ENCODE peak calls at places on chromosomes 12 and 14, in nine cellular contexts. K, G, P, L, H, C, U, Z and W are unnamed samples.

GRCh38 chr12:46153267-46153872 is 115.5 kb downstream of the SLC38A1 start:
- DNase-seq in P (peak), U (peak), L (peak), Z (peak), H (peak), G (peak), C (peak), K (peak), W (peak)

GRCh38 chr12:104456417-104456949 is at the start of gene CHST11:
- DNase-seq in K (peak), H (peak), C (peak), P (peak), Z (peak), G (peak), U (peak), L (peak), W (peak)

GRCh38 chr14:51573607-51574006 is 78.1 kb upstream of the FRMD6 start:
- DNase-seq in U (no peak), Z (no peak), G (no peak), P (no peak), H (no peak), K (no peak), L (no peak), C (no peak), W (no peak)

GRCh38 chr14:56592746-56593544 is 13.3 kb downstream of the TMEM260 start:
- DNase-seq in Z (no peak), H (no peak), L (peak), U (no peak), C (no peak), P (peak), G (no peak), K (no peak), W (no peak)

GRCh38 chr12:2693204-2693860 is 101.4 kb upstream of the FKBP4 start:
- DNase-seq in G (peak), K (no peak), C (no peak), U (no peak), L (no peak), Z (peak), H (peak), P (no peak), W (peak)

GRCh38 chr14:30221546-30221945 is 293.9 kb upstream of the PRKD1 start:
- DNase-seq in Z (no peak), K (no peak), C (no peak), L (no peak), U (no peak), G (no peak), H (no peak), P (no peak), W (no peak)

GRCh38 chr12:116133149-116133548 is 144.3 kb downstream of the MED13L start:
- DNase-seq in Z (no peak), P (peak), K (no peak), G (no peak), H (no peak), C (peak), L (no peak), U (no peak), W (no peak)

GRCh38 chr12:70733385-70733784 is 96.2 kb upstream of the PTPRB start:
- DNase-seq in K (peak), C (peak), Z (peak), G (peak), H (peak), U (peak), L (peak), P (peak), W (peak)

GRCh38 chr12:122138181-122138580 is 35.8 kb downstream of the IL31 start:
- DNase-seq in C (no peak), U (no peak), Z (no peak), H (no peak), L (peak), P (no peak), G (no peak), K (no peak), W (no peak)

GRCh38 chr14:89853976-89854693 is 100.4 kb downstream of the EFCAB11 start:
- DNase-seq in C (peak), U (no peak), Z (no peak), L (no peak), H (no peak), P (no peak), G (no peak), K (no peak), W (no peak)

GRCh38 chr14:65239143-65239672 is 136.9 kb upstream of the MAX start:
- DNase-seq in C (peak), H (no peak), U (no peak), K (no peak), Z (no peak), L (peak), P (no peak), G (no peak), W (no peak)

GRCh38 chr14:64463873-64464272 is 1.4 kb upstream of the AKAP5 start:
- DNase-seq in U (no peak), L (no peak), C (no peak), Z (no peak), K (no peak), G (no peak), H (no peak), P (no peak), W (no peak)

GRCh38 chr12:89573081-89573810 is 47.4 kb upstream of the POC1B start:
- DNase-seq in C (peak), U (no peak), Z (no peak), G (no peak), H (no peak), K (no peak), L (no peak), P (no peak), W (no peak)

GRCh38 chr14:53714495-53715389 is 241.9 kb downstream of the BMP4 start:
- DNase-seq in Z (no peak), P (no peak), U (no peak), L (no peak), K (no peak), C (no peak), H (no peak), G (no peak), W (no peak)

GRCh38 chr12:46998811-46999368 is 80.5 kb upstream of the PCED1B start:
- DNase-seq in P (peak), Z (no peak), U (no peak), K (no peak), G (no peak), C (peak), L (no peak), H (no peak), W (no peak)

GRCh38 chr14:104281768-104282301 is 143.4 kb downstream of the KIF26A start:
- DNase-seq in P (no peak), U (no peak), K (no peak), Z (no peak), H (no peak), C (no peak), G (no peak), L (no peak), W (no peak)

GRCh38 chr12:47346251-47347019 is 266.7 kb upstream of the AMIGO2 start:
- DNase-seq in Z (no peak), K (no peak), G (no peak), L (peak), U (no peak), P (no peak), H (no peak), C (no peak), W (peak)

GRCh38 chr14:32366995-32367394 is 37.9 kb downstream of the AKAP6 start:
- DNase-seq in P (no peak), K (no peak), U (no peak), H (peak), Z (no peak), C (peak), L (no peak), G (no peak), W (no peak)

GRCh38 chr12:50734409-50735263 is 29.3 kb upstream of the ATF1 start:
- DNase-seq in U (peak), L (peak), P (peak), H (peak), G (peak), C (peak), Z (peak), K (peak), W (peak)

GRCh38 chr14:93832665-93833064 is 44.4 kb upstream of the PRIMA1 start:
- DNase-seq in C (no peak), H (no peak), U (no peak), P (no peak), Z (no peak), K (peak), G (no peak), L (peak), W (no peak)

GRCh38 chr14:102828201-102828600 is 51.0 kb downstream of the TRAF3 start:
- DNase-seq in G (no peak), C (no peak), L (no peak), K (no peak), H (no peak), P (no peak), U (no peak), Z (no peak), W (no peak)

GRCh38 chr12:84874125-84874824 is 38.3 kb downstream of the SLC6A15 start:
- DNase-seq in G (peak), Z (peak), L (peak), P (peak), H (peak), K (peak), C (peak), U (peak), W (peak)

GRCh38 chr12:82279597-82279996 is 78.6 kb downstream of the CCDC59 start:
- DNase-seq in U (no peak), P (no peak), K (no peak), C (no peak), G (no peak), H (no peak), L (no peak), Z (no peak), W (no peak)

GRCh38 chr12:91763654-91764439 is 381.8 kb downstream of the BTG1 start:
- DNase-seq in Z (no peak), L (no peak), P (no peak), H (no peak), K (no peak), U (no peak), G (no peak), C (no peak), W (no peak)

GRCh38 chr14:84976805-84977204 is 553.1 kb upstream of the FLRT2 start:
- DNase-seq in H (no peak), P (no peak), Z (no peak), C (no peak), G (no peak), K (no peak), L (no peak), U (no peak), W (no peak)

GRCh38 chr12:90741611-90742010 is 213.4 kb downstream of the CCER1 start:
- DNase-seq in K (no peak), H (no peak), L (no peak), G (no peak), P (no peak), C (peak), Z (no peak), U (no peak), W (no peak)

GRCh38 chr12:106897082-106897481 is 58.6 kb upstream of the TMEM263 start:
- DNase-seq in H (no peak), K (peak), C (peak), L (no peak), P (peak), U (no peak), G (peak), Z (no peak), W (no peak)

GRCh38 chr14:86790408-86791364 is 1202.3 kb downstream of the GALC start:
- DNase-seq in Z (no peak), U (no peak), G (no peak), P (no peak), K (no peak), H (peak), C (no peak), L (peak), W (peak)

GRCh38 chr12:64385468-64385867 is 5.1 kb downstream of the C12orf56 start:
- DNase-seq in C (peak), K (no peak), H (no peak), G (peak), L (no peak), P (peak), Z (no peak), U (no peak), W (no peak)

GRCh38 chr14:60643443-60644402 is 5.6 kb downstream of the SIX1 start:
- DNase-seq in H (peak), L (peak), G (no peak), K (no peak), Z (no peak), C (peak), P (no peak), U (no peak), W (peak)

GRCh38 chr12:78898416-78898815 is 33.8 kb downstream of the SYT1 start:
- DNase-seq in U (no peak), L (no peak), G (no peak), Z (no peak), K (peak), C (peak), H (peak), P (no peak), W (no peak)

GRCh38 chr12:116220756-116221155 is 56.7 kb downstream of the MED13L start:
- DNase-seq in H (no peak), L (no peak), C (no peak), P (peak), Z (no peak), K (no peak), G (no peak), U (no peak), W (no peak)

GRCh38 chr12:75658826-75659823 is 147.7 kb upstream of the KRR1 start:
- DNase-seq in C (peak), K (no peak), H (no peak), L (no peak), G (peak), P (peak), Z (no peak), U (no peak), W (no peak)
- TF ChIP-seq EZH2phosphoT487 in C (no peak), K (no peak), H (no peak), L (no peak), G (no peak), P (no peak), Z (no peak), U (no peak), W (no peak)

DNA sequence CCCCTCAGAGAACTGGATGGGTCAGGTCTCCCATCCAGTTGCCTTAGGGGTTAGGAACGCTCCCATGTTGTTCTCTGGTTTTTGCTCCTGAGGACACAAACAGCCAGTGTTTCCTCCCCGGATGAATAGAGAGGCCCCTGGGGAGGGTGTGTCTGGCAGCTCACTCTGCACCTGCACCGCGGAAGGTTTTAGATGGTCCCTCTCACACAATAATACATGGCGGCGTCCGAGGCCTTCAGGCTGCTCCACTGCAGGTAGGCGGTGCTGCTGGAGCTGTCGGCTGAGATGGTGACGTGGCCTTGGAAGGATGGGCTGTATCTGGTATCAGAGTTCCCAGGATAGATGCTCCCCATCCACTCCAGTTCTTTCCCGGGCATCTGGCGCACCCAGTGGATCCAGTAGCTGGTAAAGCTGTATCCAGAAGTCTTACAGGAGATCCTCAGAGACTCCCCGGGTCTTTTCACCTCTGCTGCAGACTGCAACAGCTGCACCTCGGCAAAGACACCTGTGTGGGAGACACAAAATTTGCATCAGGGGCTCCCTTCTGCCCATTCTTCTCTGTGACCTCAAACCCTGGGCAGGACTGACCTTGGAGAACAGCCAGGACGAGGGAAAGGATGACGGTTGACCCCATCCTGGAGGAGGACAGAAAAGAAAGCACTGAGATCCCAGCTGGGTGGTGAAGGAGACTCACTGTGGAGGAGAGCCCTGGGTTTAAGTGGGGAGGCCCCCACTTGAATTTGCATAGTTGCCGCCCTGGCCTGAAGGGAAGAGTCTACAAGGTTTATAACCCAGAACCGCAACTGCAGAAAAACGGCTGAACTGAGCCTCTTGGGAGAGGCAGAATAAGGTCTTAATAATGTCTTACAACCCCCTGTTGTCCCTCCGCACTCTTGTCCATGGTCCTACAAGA is 1324.8 kb downstream of the TMEM121 start:
- DNase-seq in H (no peak), C (no peak), L (no peak), K (no peak), Z (peak), U (peak), P (no peak), G (no peak), W (no peak)
- TF ChIP-seq EZH2phosphoT487 in H (no peak), C (no peak), L (no peak), K (no peak), Z (no peak), U (no peak), P (no peak), G (no peak), W (no peak)

GRCh38 chr14:79584679-79585078 is 626.6 kb downstream of the DIO2 start:
- DNase-seq in K (no peak), U (no peak), L (peak), Z (no peak), P (peak), G (no peak), H (no peak), C (peak), W (no peak)
- TF ChIP-seq EZH2phosphoT487 in K (no peak), U (no peak), L (no peak), Z (no peak), P (no peak), G (no peak), H (no peak), C (no peak), W (no peak)

GRCh38 chr14:75452324-75452723 is 24.5 kb downstream of the JDP2 start:
- DNase-seq in P (no peak), L (no peak), Z (no peak), G (no peak), C (no peak), K (no peak), H (no peak), U (no peak), W (no peak)

GRCh38 chr14:75449703-75450102 is 21.9 kb downstream of the JDP2 start:
- DNase-seq in P (no peak), L (no peak), K (no peak), C (peak), Z (no peak), G (no peak), U (no peak), H (no peak), W (no peak)

GRCh38 chr14:75452900-75453816 is 25.3 kb downstream of the JDP2 start:
- DNase-seq in Z (no peak), P (peak), U (no peak), C (peak), H (peak), L (peak), K (peak), G (no peak), W (peak)

GRCh38 chr14:75448209-75448608 is 20.4 kb downstream of the JDP2 start:
- DNase-seq in K (no peak), U (no peak), P (no peak), Z (no peak), G (no peak), H (no peak), C (no peak), L (no peak), W (no peak)

DNA sequence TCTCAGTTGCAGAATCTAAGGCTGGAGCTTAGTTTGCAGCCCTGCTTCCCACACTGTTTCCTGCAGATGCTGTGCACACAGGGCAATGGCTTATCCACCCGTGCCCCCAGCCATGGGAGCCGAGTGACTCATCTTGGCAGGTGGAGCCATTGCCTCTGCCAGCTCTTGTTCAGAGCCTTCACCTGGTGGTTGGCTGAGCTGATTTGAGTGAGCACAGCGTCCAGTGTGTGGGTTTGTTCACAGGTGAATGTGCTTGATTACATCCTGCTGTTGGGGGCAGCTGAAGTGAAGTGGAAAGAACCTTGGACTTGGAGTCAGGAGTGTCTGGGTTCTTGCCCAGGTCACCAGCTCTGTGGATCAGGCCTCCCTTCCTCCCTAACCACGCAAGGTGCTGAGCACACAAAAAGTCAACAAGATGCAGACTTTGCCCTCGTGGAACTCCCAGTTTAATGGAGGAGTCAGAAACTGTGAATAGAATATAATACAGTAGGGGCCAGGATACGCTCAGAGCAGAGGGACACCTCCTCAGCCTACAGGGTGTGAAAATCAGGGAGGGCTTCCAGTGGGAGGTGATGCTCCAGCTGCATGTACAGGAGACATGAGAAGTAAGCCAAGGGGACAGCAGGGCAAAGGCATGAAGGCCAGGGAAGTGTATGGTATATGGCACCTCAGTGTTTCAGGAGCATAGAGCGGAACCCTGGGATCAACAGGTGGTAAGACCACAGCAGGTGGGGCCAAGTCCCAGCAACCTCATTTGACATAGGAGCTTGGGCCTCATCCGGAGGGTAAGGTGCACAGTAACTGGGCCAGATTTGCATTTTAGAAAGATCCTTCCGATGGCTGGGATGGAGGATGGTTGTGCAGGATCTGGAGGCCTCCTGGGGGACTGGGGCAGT is 22.8 kb downstream of the JDP2 start:
- DNase-seq in C (peak), Z (no peak), L (peak), H (no peak), P (peak), G (no peak), U (no peak), K (no peak), W (no peak)
- TF ChIP-seq EZH2phosphoT487 in C (no peak), Z (no peak), L (no peak), H (no peak), P (no peak), G (no peak), U (no peak), K (no peak), W (no peak)

GRCh38 chr12:22105542-22105941 is 59.5 kb downstream of the CMAS start:
- DNase-seq in U (no peak), P (no peak), L (no peak), K (no peak), C (no peak), H (no peak), Z (no peak), G (no peak), W (no peak)

GRCh38 chr12:22100952-22101748 is 55.1 kb downstream of the CMAS start:
- DNase-seq in Z (peak), H (peak), U (peak), L (peak), C (peak), G (peak), P (peak), K (no peak), W (peak)

GRCh38 chr12:22103418-22103817 is 57.4 kb downstream of the CMAS start:
- DNase-seq in H (no peak), Z (no peak), G (no peak), U (no peak), K (no peak), L (no peak), P (no peak), C (no peak), W (no peak)

GRCh38 chr12:22101749-22102243 is 55.8 kb downstream of the CMAS start:
- DNase-seq in U (no peak), Z (no peak), C (peak), H (no peak), P (peak), G (no peak), L (no peak), K (no peak), W (no peak)
- TF ChIP-seq EZH2phosphoT487 in U (no peak), Z (no peak), C (no peak), H (no peak), P (no peak), G (no peak), L (no peak), K (no peak), W (no peak)